ENCODE peak calls at places on chromosome 6, in four cellular contexts. Z is choroid plexus epithelial cell, U is thoracic aorta, Y is heart right ventricle. V is an unnamed sample.

GRCh38 chr6:37602360-37602759 is 95.3 kb downstream of the MDGA1 start:
- DNase-seq in Z (no peak), U (no peak), Y (no peak), V (no peak)

GRCh38 chr6:161254754-161255253 is 19.1 kb downstream of the AGPAT4 start:
- DNase-seq in Z (no peak), U (no peak), Y (no peak), V (no peak)

GRCh38 chr6:169788809-169789145 is 37.4 kb downstream of the ERMARD start:
- DNase-seq in Z (no peak), U (no peak), Y (no peak), V (no peak)

GRCh38 chr6:113437571-113437970 is 419.6 kb upstream of the MARCKS start:
- DNase-seq in Z (no peak), U (no peak), Y (no peak), V (no peak)

GRCh38 chr6:35948725-35949124 is 27.8 kb upstream of the SRPK1 start:
- DNase-seq in Z (peak; percentile 60), U (no peak), Y (no peak), V (no peak)

GRCh38 chr6:35973670-35974222 is 50.7 kb downstream of the SLC26A8 start:
- DNase-seq in Z (no peak), U (no peak), Y (no peak), V (no peak)

GRCh38 chr6:149474108-149474935 is 10.5 kb downstream of the ZC3H12D start:
- DNase-seq in Z (no peak), U (no peak), Y (no peak), V (no peak)

GRCh38 chr6:151292974-151293373 is 53.2 kb downstream of the AKAP12 start:
- DNase-seq in Z (peak; percentile 87), U (no peak), Y (no peak), V (no peak)

GRCh38 chr6:122400467-122401089 is 1.1 kb downstream of the HSF2 start:
- DNase-seq in Z (no peak), U (no peak), Y (no peak), V (no peak)

GRCh38 chr6:155419161-155419560 is 36.5 kb downstream of the NOX3 start:
- DNase-seq in Z (peak; percentile 5), U (no peak), Y (no peak), V (no peak)
- H3K4me3 ChIP-seq in Z (no peak overlapping the region), U (no peak overlapping the region), Y (no peak overlapping the region), V (peak overlapping the region; percentile 43)

GRCh38 chr6:110468696-110469095 is 7.7 kb downstream of the SLC22A16 start:
- DNase-seq in Z (no peak), U (no peak), Y (no peak), V (no peak)
- H3K4me3 ChIP-seq in Z (no peak overlapping the region), U (no peak overlapping the region), Y (no peak overlapping the region), V (no peak overlapping the region)

GRCh38 chr6:4606681-4607025 is 169.6 kb upstream of the CDYL start:
- DNase-seq in Z (no peak), U (no peak), Y (no peak), V (no peak)

GRCh38 chr6:4607026-4607704 is 169.0 kb upstream of the CDYL start:
- DNase-seq in Z (peak; percentile 78), U (no peak), Y (peak; percentile 29), V (no peak)

GRCh38 chr6:4608361-4609115 is 167.7 kb upstream of the CDYL start:
- DNase-seq in Z (no peak), U (no peak), Y (peak; percentile 17), V (no peak)

GRCh38 chr6:4606016-4606415 is 170.2 kb upstream of the CDYL start:
- DNase-seq in Z (no peak), U (no peak), Y (no peak), V (no peak)

GRCh38 chr6:4607793-4608192 is 168.4 kb upstream of the CDYL start:
- DNase-seq in Z (peak; percentile 24), U (no peak), Y (no peak), V (no peak)
- H3K4me3 ChIP-seq in Z (no peak overlapping the region), U (peak overlapping the region; percentile 61), Y (no peak overlapping the region), V (no peak overlapping the region)

GRCh38 chr6:84671188-84671587 is 93.2 kb downstream of the TBX18 start:
- DNase-seq in Z (no peak), U (no peak), Y (no peak), V (no peak)

GRCh38 chr6:84669945-84670344 is 94.5 kb downstream of the TBX18 start:
- DNase-seq in Z (no peak), U (no peak), Y (no peak), V (no peak)

GRCh38 chr6:84674395-84674794 is 90.0 kb downstream of the TBX18 start:
- DNase-seq in Z (no peak), U (no peak), Y (no peak), V (no peak)

DNA sequence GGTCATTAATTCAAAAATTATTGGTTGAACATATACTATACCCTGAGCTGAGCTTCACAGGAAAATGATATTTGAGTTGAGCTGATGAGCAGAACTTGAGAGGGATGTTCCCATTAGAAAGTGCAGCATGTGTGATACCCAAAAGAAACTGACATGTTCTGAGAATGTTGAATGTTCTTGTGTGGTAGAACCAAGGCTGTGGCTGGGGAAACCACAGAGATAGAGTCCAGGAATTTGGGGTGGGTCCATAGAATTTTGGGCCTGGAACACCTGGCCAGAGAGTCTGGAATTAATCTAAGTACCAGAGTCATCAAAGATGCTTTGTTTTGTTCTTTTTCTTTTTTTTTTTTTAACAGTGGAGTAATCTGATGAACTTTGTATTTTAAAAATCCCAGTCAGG is 88.7 kb downstream of the TBX18 start:
- DNase-seq in Z (no peak), U (no peak), Y (no peak), V (no peak)
- H3K4me3 ChIP-seq in Z (no peak overlapping the region), U (no peak overlapping the region), Y (no peak overlapping the region), V (no peak overlapping the region)

GRCh38 chr6:119351005-119351394 is 1.4 kb upstream of the MAN1A1 start:
- DNase-seq in Z (peak; percentile 76), U (no peak), Y (no peak), V (no peak)
- H3K4me3 ChIP-seq in Z (no peak overlapping the region), U (peak overlapping the region; percentile 98), Y (peak overlapping the region; percentile 94), V (no peak overlapping the region)

DNA sequence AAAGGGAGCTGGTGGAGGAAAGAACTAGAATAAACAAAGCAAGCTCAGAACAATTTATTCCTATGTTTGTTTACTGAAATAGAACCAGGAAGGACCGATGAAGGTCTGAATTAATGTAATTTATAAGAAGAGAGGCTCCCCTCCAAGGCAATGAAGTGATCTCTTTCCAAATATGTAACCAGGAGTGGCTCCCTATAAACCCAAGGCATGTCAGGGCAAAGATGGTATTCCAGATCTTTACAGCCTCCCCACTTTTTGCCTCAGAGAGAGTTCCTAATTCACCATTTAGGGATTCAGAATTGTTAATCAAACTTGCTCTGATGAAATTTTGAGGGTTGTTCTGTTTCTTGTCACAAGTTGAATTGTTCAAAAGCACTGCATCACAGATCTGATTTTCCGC is 88.8 kb downstream of the HDGFL1 start:
- DNase-seq in Z (no peak), U (no peak), Y (no peak), V (no peak)
- H3K4me3 ChIP-seq in Z (no peak overlapping the region), U (no peak overlapping the region), Y (no peak overlapping the region), V (no peak overlapping the region)

GRCh38 chr6:48881551-48881950 is 581.5 kb downstream of the MMUT start:
- DNase-seq in Z (peak; percentile 15), U (no peak), Y (no peak), V (no peak)

DNA sequence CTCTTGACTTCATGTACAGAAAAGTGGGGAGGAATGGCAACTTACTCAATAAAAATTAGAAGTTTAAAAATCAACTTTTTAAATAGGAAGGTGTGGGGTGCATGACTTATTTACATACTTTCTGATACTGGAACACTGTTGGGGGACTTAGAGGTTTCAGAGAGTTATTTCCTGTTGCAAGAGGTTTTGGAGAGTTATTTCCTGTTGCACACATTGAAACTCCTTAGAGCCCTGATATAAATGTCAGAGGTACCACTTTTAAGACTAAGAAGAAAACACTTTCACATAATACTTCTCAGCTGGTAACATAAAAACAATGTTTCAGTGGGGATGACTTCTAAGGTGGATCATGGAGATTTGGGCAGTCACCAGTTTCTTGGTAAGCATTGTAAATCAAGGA is 579.9 kb downstream of the MMUT start:
- DNase-seq in Z (peak; percentile 56), U (no peak), Y (no peak), V (no peak)
- H3K4me3 ChIP-seq in Z (no peak overlapping the region), U (no peak overlapping the region), Y (no peak overlapping the region), V (no peak overlapping the region)

V was measured in effector memory CD4-positive, alpha-beta T cell.